ENCODE peak calls at places on chromosomes 16 and 17, in five cellular contexts. One of them, this sample, is unnamed.
A peak's percentile ranks its signal among the peaks of the same experiment; 100 is the strongest.

GRCh38 chr16:13036600-13036999 is 135.2 kb downstream of the SHISA9 start:
- DNase-seq in esophagus muscularis mucosa: no peak
- DNase-seq in ascending aorta: no peak
- DNase-seq in fibroblast of lung: peak; percentile 22
- DNase-seq in H9: peak; percentile 46
- DNase-seq in this sample: no peak

GRCh38 chr17:57576744-57577143 is 168.4 kb downstream of the CCDC182 start:
- DNase-seq in H9: no peak
- DNase-seq in fibroblast of lung: no peak
- DNase-seq in ascending aorta: no peak
- DNase-seq in esophagus muscularis mucosa: no peak
- DNase-seq in this sample: no peak

GRCh38 chr17:34624767-34625389 is 45.5 kb downstream of the TMEM132E start:
- DNase-seq in fibroblast of lung: no peak
- DNase-seq in ascending aorta: no peak
- DNase-seq in esophagus muscularis mucosa: no peak
- DNase-seq in H9: no peak
- DNase-seq in this sample: no peak

GRCh38 chr17:32104158-32104557 is 38.1 kb upstream of the RHOT1 start:
- DNase-seq in H9: no peak
- DNase-seq in fibroblast of lung: no peak
- DNase-seq in ascending aorta: no peak
- DNase-seq in esophagus muscularis mucosa: no peak
- DNase-seq in this sample: no peak

GRCh38 chr16:7964717-7965116 is 625.6 kb downstream of the TMEM114 start:
- DNase-seq in H9: no peak
- DNase-seq in ascending aorta: no peak
- DNase-seq in esophagus muscularis mucosa: no peak
- DNase-seq in fibroblast of lung: no peak
- DNase-seq in this sample: no peak

GRCh38 chr17:82273327-82274133 is at the start of gene CSNK1D:
- DNase-seq in ascending aorta: peak; percentile 54
- DNase-seq in H9: peak; percentile 95
- DNase-seq in fibroblast of lung: peak; percentile 81
- DNase-seq in esophagus muscularis mucosa: peak; percentile 98
- DNase-seq in this sample: peak; percentile 72

GRCh38 chr17:61385091-61385868 is 14.4 kb upstream of the TBX2 start:
- DNase-seq in H9: no peak
- DNase-seq in ascending aorta: no peak
- DNase-seq in fibroblast of lung: no peak
- DNase-seq in esophagus muscularis mucosa: no peak
- DNase-seq in this sample: no peak

GRCh38 chr17:62178579-62178978 is 113.5 kb upstream of the MED13 start:
- DNase-seq in esophagus muscularis mucosa: no peak
- DNase-seq in ascending aorta: no peak
- DNase-seq in H9: no peak
- DNase-seq in fibroblast of lung: peak; percentile 25
- DNase-seq in this sample: no peak

GRCh38 chr16:85473909-85474640 is 139.0 kb upstream of the GSE1 start:
- DNase-seq in esophagus muscularis mucosa: no peak
- DNase-seq in fibroblast of lung: no peak
- DNase-seq in H9: no peak
- DNase-seq in ascending aorta: no peak
- DNase-seq in this sample: no peak

GRCh38 chr17:49505854-49506253 is 10.8 kb downstream of the NGFR start:
- DNase-seq in H9: no peak
- DNase-seq in esophagus muscularis mucosa: no peak
- DNase-seq in fibroblast of lung: no peak
- DNase-seq in ascending aorta: no peak
- DNase-seq in this sample: no peak

GRCh38 chr17:61351745-61352407 is 47.8 kb upstream of the TBX2 start:
- DNase-seq in esophagus muscularis mucosa: no peak
- DNase-seq in ascending aorta: no peak
- DNase-seq in H9: no peak
- DNase-seq in fibroblast of lung: no peak
- DNase-seq in this sample: no peak

GRCh38 chr16:9206156-9206555 is 114.7 kb downstream of the HAPSTR1 start:
- DNase-seq in esophagus muscularis mucosa: no peak
- DNase-seq in ascending aorta: no peak
- DNase-seq in H9: no peak
- DNase-seq in fibroblast of lung: no peak
- DNase-seq in this sample: no peak

GRCh38 chr17:21165922-21166598 is 39.3 kb downstream of the DHRS7B start:
- DNase-seq in fibroblast of lung: no peak
- DNase-seq in ascending aorta: no peak
- DNase-seq in H9: no peak
- DNase-seq in esophagus muscularis mucosa: no peak
- DNase-seq in this sample: no peak

GRCh38 chr16:80993293-80993691 is 13.4 kb downstream of the CMC2 start:
- DNase-seq in fibroblast of lung: peak; percentile 98
- DNase-seq in H9: no peak
- DNase-seq in esophagus muscularis mucosa: no peak
- DNase-seq in ascending aorta: no peak
- DNase-seq in this sample: no peak

GRCh38 chr16:65121870-65122723 is at the start of gene CDH11:
- DNase-seq in ascending aorta: no peak
- DNase-seq in H9: peak; percentile 70
- DNase-seq in fibroblast of lung: peak; percentile 91
- DNase-seq in esophagus muscularis mucosa: peak; percentile 91
- DNase-seq in this sample: no peak

GRCh38 chr17:45747907-45748306 is 36.2 kb upstream of the CRHR1 start:
- DNase-seq in H9: no peak
- DNase-seq in ascending aorta: no peak
- DNase-seq in esophagus muscularis mucosa: no peak
- DNase-seq in fibroblast of lung: no peak
- DNase-seq in this sample: no peak

GRCh38 chr16:11452298-11452697 is 107.0 kb downstream of the RMI2 start:
- DNase-seq in H9: no peak
- DNase-seq in esophagus muscularis mucosa: no peak
- DNase-seq in ascending aorta: no peak
- DNase-seq in fibroblast of lung: no peak
- DNase-seq in this sample: no peak

GRCh38 chr16:15952265-15952711 is 2.9 kb downstream of the ABCC1 start:
- DNase-seq in esophagus muscularis mucosa: no peak
- DNase-seq in H9: no peak
- DNase-seq in ascending aorta: no peak
- DNase-seq in fibroblast of lung: peak; percentile 44
- DNase-seq in this sample: no peak

GRCh38 chr17:40342575-40343058 is 21.9 kb downstream of the GJD3 start:
- DNase-seq in H9: no peak
- DNase-seq in ascending aorta: no peak
- DNase-seq in esophagus muscularis mucosa: no peak
- DNase-seq in fibroblast of lung: no peak
- DNase-seq in this sample: no peak

GRCh38 chr17:30091771-30092170 is 24.8 kb upstream of the NSRP1 start:
- DNase-seq in H9: no peak
- DNase-seq in ascending aorta: no peak
- DNase-seq in esophagus muscularis mucosa: peak; percentile 14
- DNase-seq in fibroblast of lung: peak; percentile 94
- DNase-seq in this sample: no peak

GRCh38 chr16:11367483-11367906 is 22.2 kb downstream of the RMI2 start:
- DNase-seq in esophagus muscularis mucosa: no peak
- DNase-seq in H9: no peak
- DNase-seq in ascending aorta: no peak
- DNase-seq in fibroblast of lung: no peak
- DNase-seq in this sample: no peak

GRCh38 chr16:28292731-28293588 is 635 bp downstream of the SBK1 start:
- DNase-seq in fibroblast of lung: no peak
- DNase-seq in ascending aorta: no peak
- DNase-seq in H9: peak; percentile 93
- DNase-seq in esophagus muscularis mucosa: no peak
- DNase-seq in this sample: no peak

GRCh38 chr17:34252138-34252889 is 2.8 kb upstream of the CCL2 start:
- DNase-seq in esophagus muscularis mucosa: peak; percentile 99
- DNase-seq in fibroblast of lung: peak; percentile 95
- DNase-seq in ascending aorta: peak; percentile 62
- DNase-seq in H9: no peak
- DNase-seq in this sample: no peak

GRCh38 chr16:80615751-80616150 is 75.0 kb downstream of the DYNLRB2 start:
- DNase-seq in esophagus muscularis mucosa: peak; percentile 62
- DNase-seq in H9: no peak
- DNase-seq in ascending aorta: no peak
- DNase-seq in fibroblast of lung: no peak
- DNase-seq in this sample: no peak

GRCh38 chr16:66483689-66484452 is 56.8 kb downstream of the BEAN1 start:
- DNase-seq in H9: peak; percentile 90
- DNase-seq in esophagus muscularis mucosa: no peak
- DNase-seq in fibroblast of lung: peak; percentile 59
- DNase-seq in ascending aorta: no peak
- DNase-seq in this sample: no peak

GRCh38 chr16:86314402-86315025 is 195.8 kb upstream of the FOXF1 start:
- DNase-seq in H9: no peak
- DNase-seq in fibroblast of lung: no peak
- DNase-seq in ascending aorta: no peak
- DNase-seq in esophagus muscularis mucosa: no peak
- DNase-seq in this sample: no peak

GRCh38 chr17:56481654-56482053 is 111.8 kb upstream of the NOG start:
- DNase-seq in H9: no peak
- DNase-seq in esophagus muscularis mucosa: no peak
- DNase-seq in ascending aorta: no peak
- DNase-seq in fibroblast of lung: no peak
- DNase-seq in this sample: no peak

GRCh38 chr17:82019905-82020873 is 2.5 kb downstream of the CENPX start:
- DNase-seq in H9: peak; percentile 92
- DNase-seq in esophagus muscularis mucosa: no peak
- DNase-seq in ascending aorta: no peak
- DNase-seq in fibroblast of lung: peak; percentile 15
- DNase-seq in this sample: no peak

GRCh38 chr16:84842516-84843148 is 22.8 kb downstream of the CRISPLD2 start:
- DNase-seq in ascending aorta: no peak
- DNase-seq in esophagus muscularis mucosa: no peak
- DNase-seq in H9: no peak
- DNase-seq in fibroblast of lung: no peak
- DNase-seq in this sample: no peak

GRCh38 chr16:11149011-11149616 is 106.9 kb downstream of the SOCS1 start:
- DNase-seq in esophagus muscularis mucosa: no peak
- DNase-seq in H9: no peak
- DNase-seq in ascending aorta: no peak
- DNase-seq in fibroblast of lung: no peak
- DNase-seq in this sample: no peak

GRCh38 chr17:48163809-48164208 is 56.2 kb downstream of the SNX11 start:
- DNase-seq in ascending aorta: no peak
- DNase-seq in H9: no peak
- DNase-seq in fibroblast of lung: no peak
- DNase-seq in esophagus muscularis mucosa: no peak
- DNase-seq in this sample: no peak
- TF ChIP-seq CTCF in ascending aorta: no peak
- TF ChIP-seq CTCF in H9: no peak
- TF ChIP-seq CTCF in fibroblast of lung: no peak
- TF ChIP-seq CTCF in esophagus muscularis mucosa: no peak
- TF ChIP-seq CTCF in this sample: no peak

DNA sequence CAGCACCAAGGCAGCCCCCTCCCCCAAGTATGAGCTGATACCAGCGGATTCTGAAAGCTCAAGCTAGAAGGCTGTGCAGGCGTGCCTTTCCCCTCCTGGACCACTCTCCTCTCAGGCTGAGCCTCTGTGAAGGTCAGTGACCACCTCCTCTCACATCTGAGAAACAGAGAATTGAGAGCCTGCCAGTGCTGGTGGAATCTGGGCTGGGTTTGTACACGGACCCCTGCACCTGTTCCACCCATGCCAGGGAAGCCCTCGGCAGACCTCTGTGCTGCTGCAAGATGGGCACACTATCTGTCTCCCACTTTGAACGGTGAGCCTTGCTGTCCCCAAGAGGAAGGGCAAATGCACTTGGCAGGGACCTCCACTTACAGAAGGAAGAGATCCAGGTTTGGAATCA is 54.7 kb upstream of the SDK2 start:
- DNase-seq in fibroblast of lung: no peak
- DNase-seq in esophagus muscularis mucosa: no peak
- DNase-seq in H9: peak; percentile 21
- DNase-seq in ascending aorta: no peak
- DNase-seq in this sample: no peak
- H3K27ac ChIP-seq in fibroblast of lung: no peak overlapping the region
- H3K27ac ChIP-seq in esophagus muscularis mucosa: no peak overlapping the region
- H3K27ac ChIP-seq in H9: no peak overlapping the region
- H3K27ac ChIP-seq in ascending aorta: no peak overlapping the region
- H3K27ac ChIP-seq in this sample: no peak overlapping the region

DNA sequence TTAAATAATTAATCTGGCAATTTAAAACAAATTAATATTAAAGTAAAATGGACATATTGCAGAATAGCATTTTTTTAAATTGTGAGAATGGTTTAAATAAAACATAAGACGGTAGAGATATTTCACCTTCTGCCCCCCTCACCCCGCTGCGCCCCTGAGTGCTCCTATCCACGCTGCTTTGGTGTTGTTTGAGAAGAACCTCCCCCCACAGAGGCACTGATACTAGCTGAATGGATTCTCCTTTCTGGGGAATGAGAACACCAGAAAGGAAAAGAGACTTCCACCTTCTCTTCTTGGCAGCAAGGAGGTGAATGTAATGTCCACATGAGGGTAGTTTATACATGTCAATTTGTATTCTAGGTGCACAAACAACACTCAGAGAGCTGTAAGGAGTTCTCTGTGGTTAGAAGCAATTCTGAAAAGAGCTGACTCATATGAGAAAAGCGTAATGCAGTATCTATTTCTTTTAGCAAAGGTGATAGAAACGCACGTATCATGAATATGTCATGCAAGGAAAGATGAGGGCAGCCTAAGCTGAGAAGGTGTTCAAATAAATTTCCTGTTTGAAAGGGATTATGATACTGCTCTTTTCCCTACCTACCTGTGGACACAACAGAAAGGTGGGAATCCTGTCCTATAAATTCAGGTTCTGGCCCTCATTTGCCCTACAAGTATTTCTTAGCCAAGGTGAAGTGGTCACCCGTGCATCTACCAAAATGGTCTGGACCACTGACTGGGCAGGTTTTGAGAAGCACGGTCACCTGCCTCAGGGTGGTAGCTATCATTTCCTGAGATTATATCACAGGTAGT is 126.9 kb downstream of the PARN start:
- DNase-seq in fibroblast of lung: peak; percentile 90
- DNase-seq in ascending aorta: no peak
- DNase-seq in H9: no peak
- DNase-seq in esophagus muscularis mucosa: peak; percentile 55
- DNase-seq in this sample: no peak
- H3K4me1 ChIP-seq in fibroblast of lung: peaks cover 19% of the 10 kb centered on the region
- H3K4me1 ChIP-seq in ascending aorta: peaks cover 18% of the 10 kb centered on the region
- H3K4me1 ChIP-seq in H9: peaks cover 7% of the 10 kb centered on the region
- H3K4me1 ChIP-seq in esophagus muscularis mucosa: peaks cover 39% of the 10 kb centered on the region
- H3K4me1 ChIP-seq in this sample: peaks cover 28% of the 10 kb centered on the region

GRCh38 chr17:76538941-76539340 is 903 bp upstream of the PRCD start:
- DNase-seq in ascending aorta: no peak
- DNase-seq in fibroblast of lung: no peak
- DNase-seq in esophagus muscularis mucosa: no peak
- DNase-seq in H9: no peak
- DNase-seq in this sample: no peak

GRCh38 chr17:76541739-76542450 is 2.1 kb downstream of the PRCD start:
- DNase-seq in esophagus muscularis mucosa: no peak
- DNase-seq in ascending aorta: no peak
- DNase-seq in H9: no peak
- DNase-seq in fibroblast of lung: no peak
- DNase-seq in this sample: no peak

GRCh38 chr17:76542566-76542971 is 2.7 kb downstream of the PRCD start:
- DNase-seq in H9: no peak
- DNase-seq in esophagus muscularis mucosa: no peak
- DNase-seq in fibroblast of lung: no peak
- DNase-seq in ascending aorta: no peak
- DNase-seq in this sample: no peak

GRCh38 chr17:76539631-76540271 is at the start of gene PRCD:
- DNase-seq in H9: peak; percentile 58
- DNase-seq in fibroblast of lung: no peak
- DNase-seq in ascending aorta: no peak
- DNase-seq in esophagus muscularis mucosa: no peak
- DNase-seq in this sample: no peak

GRCh38 chr17:76540381-76541300 is 797 bp downstream of the PRCD start:
- DNase-seq in fibroblast of lung: peak; percentile 94
- DNase-seq in esophagus muscularis mucosa: peak; percentile 97
- DNase-seq in H9: peak; percentile 100
- DNase-seq in ascending aorta: peak; percentile 86
- DNase-seq in this sample: no peak
- TF ChIP-seq CTCF in fibroblast of lung: peak; percentile 6
- TF ChIP-seq CTCF in esophagus muscularis mucosa: no peak
- TF ChIP-seq CTCF in H9: no peak
- TF ChIP-seq CTCF in ascending aorta: no peak
- TF ChIP-seq CTCF in this sample: peak; percentile 39

This sample was measured in esophagus squamous epithelium.